ENCODE peak calls at places on chromosomes 6 and 20, in five cellular contexts. Q, O, A, M and W are unnamed samples.
A peak's percentile ranks its signal among the peaks of the same experiment; 100 is the strongest.

GRCh38 chr20:16299892-16300291 is 273.4 kb downstream of the KIF16B start:
- DNase-seq in Q (no peak), O (no peak), A (no peak), M (no peak), W (no peak)

GRCh38 chr6:126539022-126539421 is 199.1 kb downstream of the CENPW start:
- DNase-seq in Q (peak; percentile 40), O (no peak), A (no peak), M (no peak), W (peak; percentile 10)

GRCh38 chr6:77143659-77144447 is 319.4 kb downstream of the HTR1B start:
- DNase-seq in Q (no peak), O (no peak), A (no peak), M (no peak), W (no peak)

GRCh38 chr6:131918650-131919355 is 32.4 kb downstream of the CCN2 start:
- DNase-seq in Q (no peak), O (no peak), A (no peak), M (no peak), W (no peak)

GRCh38 chr6:151092561-151092960 is 147.2 kb upstream of the AKAP12 start:
- DNase-seq in Q (no peak), O (no peak), A (no peak), M (no peak), W (no peak)

GRCh38 chr20:58649288-58650180 is 1.5 kb upstream of the STX16 start:
- DNase-seq in Q (no peak), O (peak; percentile 64), A (peak; percentile 27), M (peak; percentile 23), W (no peak)

GRCh38 chr6:79713701-79714322 is 82.7 kb downstream of the SH3BGRL2 start:
- DNase-seq in Q (peak; percentile 23), O (no peak), A (peak; percentile 63), M (peak; percentile 56), W (no peak)

GRCh38 chr20:20369353-20370086 is 1.6 kb downstream of the INSM1 start:
- DNase-seq in Q (no peak), O (no peak), A (peak; percentile 13), M (peak; percentile 51), W (no peak)

GRCh38 chr6:122622404-122622938 is 12.3 kb downstream of the PKIB start:
- DNase-seq in Q (no peak), O (no peak), A (no peak), M (no peak), W (no peak)

GRCh38 chr20:56945057-56945456 is 316.0 kb downstream of the TFAP2C start:
- DNase-seq in Q (peak; percentile 56), O (no peak), A (no peak), M (no peak), W (no peak)

GRCh38 chr6:113352029-113352801 is 504.9 kb upstream of the MARCKS start:
- DNase-seq in Q (peak; percentile 83), O (no peak), A (no peak), M (no peak), W (peak; percentile 80)

GRCh38 chr6:73062837-73063236 is 162.5 kb downstream of the KHDC1L start:
- DNase-seq in Q (peak; percentile 68), O (no peak), A (no peak), M (no peak), W (peak; percentile 17)

GRCh38 chr6:112780498-112781096 is 433.5 kb downstream of the RFPL4B start:
- DNase-seq in Q (peak; percentile 81), O (no peak), A (peak; percentile 87), M (peak; percentile 80), W (peak; percentile 79)

GRCh38 chr6:2952557-2953095 is 18.7 kb downstream of the SERPINB6 start:
- DNase-seq in Q (peak; percentile 95), O (peak; percentile 85), A (peak; percentile 90), M (peak; percentile 79), W (peak; percentile 95)

GRCh38 chr6:31114970-31115849 is 610 bp downstream of the PSORS1C1 start:
- DNase-seq in Q (peak; percentile 76), O (no peak), A (no peak), M (no peak), W (peak; percentile 62)

GRCh38 chr6:44464527-44465310 is 77.2 kb downstream of the CDC5L start:
- DNase-seq in Q (peak; percentile 81), O (no peak), A (no peak), M (peak; percentile 95), W (peak; percentile 25)

GRCh38 chr6:3363296-3364025 is 93.4 kb downstream of the SLC22A23 start:
- DNase-seq in Q (no peak), O (peak; percentile 92), A (no peak), M (peak; percentile 94), W (no peak)

GRCh38 chr6:43838276-43839036 is 68.4 kb downstream of the VEGFA start:
- DNase-seq in Q (peak; percentile 82), O (no peak), A (peak; percentile 23), M (peak; percentile 68), W (peak; percentile 65)

GRCh38 chr6:152146385-152146784 is 338.9 kb downstream of the ESR1 start:
- DNase-seq in Q (peak; percentile 92), O (no peak), A (no peak), M (no peak), W (peak; percentile 82)

GRCh38 chr6:31837612-31838553 is 10.3 kb downstream of the HSPA1B start:
- DNase-seq in Q (no peak), O (no peak), A (no peak), M (no peak), W (no peak)

GRCh38 chr20:23835716-23836115 is 9.2 kb upstream of the CST2 start:
- DNase-seq in Q (no peak), O (no peak), A (no peak), M (no peak), W (no peak)

GRCh38 chr6:150263765-150264415 is 104.9 kb upstream of the IYD start:
- DNase-seq in Q (no peak), O (peak; percentile 50), A (no peak), M (no peak), W (no peak)

GRCh38 chr6:127518710-127519468 is at the start of gene MTCL3:
- DNase-seq in Q (peak; percentile 17), O (no peak), A (peak; percentile 60), M (peak; percentile 6), W (no peak)

DNA sequence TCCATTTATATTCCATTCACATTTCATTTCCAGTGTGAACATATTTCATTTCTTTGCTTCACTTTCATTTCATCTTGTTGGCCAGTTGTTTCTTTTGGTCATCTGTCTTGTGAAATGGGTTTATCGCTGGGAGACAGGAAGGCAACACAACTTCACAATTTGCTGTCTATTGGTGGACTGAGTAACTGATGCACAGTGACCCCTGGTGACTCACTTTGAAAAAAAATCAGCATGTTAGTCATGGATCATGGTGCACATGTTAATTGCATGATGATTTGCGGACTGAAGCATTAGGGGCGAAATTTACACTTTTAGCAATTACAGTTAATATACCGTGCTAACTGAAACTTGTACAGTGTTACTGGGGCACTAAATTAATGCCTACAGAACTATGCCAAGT is 37.1 kb downstream of the SLC24A3 start:
- DNase-seq in Q (no peak), O (no peak), A (no peak), M (no peak), W (no peak)
- TF ChIP-seq CTCF in Q (no peak), O (no peak), A (no peak), M (no peak), W (no peak)

GRCh38 chr20:5888051-5888450 is 62.3 kb downstream of the TRMT6 start:
- DNase-seq in Q (no peak), O (no peak), A (no peak), M (no peak), W (no peak)

GRCh38 chr20:5886788-5887187 is 63.5 kb downstream of the TRMT6 start:
- DNase-seq in Q (no peak), O (no peak), A (no peak), M (no peak), W (no peak)

GRCh38 chr20:5887386-5887785 is 62.9 kb downstream of the TRMT6 start:
- DNase-seq in Q (no peak), O (no peak), A (no peak), M (no peak), W (no peak)

GRCh38 chr20:5884465-5885335 is 65.6 kb downstream of the TRMT6 start:
- DNase-seq in Q (no peak), O (no peak), A (no peak), M (no peak), W (no peak)

DNA sequence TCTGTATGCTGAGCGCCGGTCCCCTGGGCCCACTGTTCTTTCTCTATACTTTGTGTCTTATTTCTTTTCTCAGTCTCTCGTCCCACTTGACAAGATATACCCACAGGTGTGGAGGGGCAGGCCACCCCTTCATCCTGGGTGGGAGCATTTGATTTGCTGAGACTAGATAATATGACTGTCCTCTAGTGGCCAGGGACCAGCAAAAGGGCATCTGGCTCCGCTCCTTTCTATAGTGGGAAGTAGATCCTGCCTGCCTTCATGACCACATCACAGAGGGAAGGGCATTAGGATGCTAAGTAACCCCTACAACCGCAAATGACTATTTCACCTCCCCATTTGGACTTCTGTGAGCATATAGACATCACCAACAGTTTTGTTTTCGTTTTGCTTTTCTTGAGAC is 64.5 kb downstream of the TRMT6 start:
- DNase-seq in Q (no peak), O (no peak), A (no peak), M (no peak), W (no peak)
- TF ChIP-seq CTCF in Q (no peak), O (no peak), A (no peak), M (no peak), W (no peak)

GRCh38 chr6:46863791-46864190 is 57.9 kb downstream of the ADGRF5 start:
- DNase-seq in Q (no peak), O (no peak), A (no peak), M (no peak), W (no peak)

GRCh38 chr6:46867411-46867810 is 54.3 kb downstream of the ADGRF5 start:
- DNase-seq in Q (no peak), O (no peak), A (no peak), M (no peak), W (no peak)

GRCh38 chr6:46865221-46865620 is 56.5 kb downstream of the ADGRF5 start:
- DNase-seq in Q (no peak), O (no peak), A (no peak), M (no peak), W (no peak)

GRCh38 chr6:46862381-46862780 is 59.4 kb downstream of the ADGRF5 start:
- DNase-seq in Q (no peak), O (no peak), A (no peak), M (no peak), W (no peak)
- TF ChIP-seq CTCF in Q (no peak), O (no peak), A (no peak), M (no peak), W (no peak)

GRCh38 chr20:46709459-46710148 is at the start of gene SLC2A10:
- DNase-seq in Q (peak; percentile 72), O (peak; percentile 75), A (peak; percentile 72), M (peak; percentile 82), W (peak; percentile 36)
- TF ChIP-seq CTCF in Q (no peak), O (no peak), A (no peak), M (no peak), W (peak; percentile 58)

GRCh38 chr20:11919046-11919445 is 1.4 kb downstream of the BTBD3 start:
- DNase-seq in Q (no peak), O (no peak), A (no peak), M (peak; percentile 8), W (no peak)
- TF ChIP-seq CTCF in Q (no peak), O (no peak), A (no peak), M (no peak), W (no peak)

DNA sequence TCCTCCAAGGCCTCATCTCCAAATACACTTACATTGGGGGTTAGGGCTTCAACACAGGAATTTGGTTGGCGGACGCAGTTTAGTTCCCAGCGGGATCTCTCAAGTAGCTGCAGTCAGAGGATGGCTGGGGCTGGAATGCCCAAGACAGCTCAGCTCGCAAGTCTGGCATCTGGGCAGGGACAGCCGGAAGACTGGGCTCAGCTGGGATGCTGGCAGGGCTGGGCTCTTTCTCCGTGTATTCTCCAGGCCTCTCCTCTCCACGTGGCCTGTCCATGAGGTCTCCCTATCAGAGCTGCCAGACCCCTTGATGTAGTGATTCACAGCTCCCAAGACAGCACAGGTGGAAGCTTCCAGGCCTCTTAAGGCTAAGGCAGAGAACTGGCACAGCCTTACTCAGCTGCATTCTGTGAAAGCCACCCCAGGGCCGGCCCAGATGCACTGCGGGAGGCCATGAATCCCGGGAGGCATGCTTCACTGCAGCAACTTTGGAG is 5.0 kb downstream of the FGD2 start:
- DNase-seq in Q (no peak), O (peak; percentile 20), A (no peak), M (peak; percentile 50), W (no peak)
- TF ChIP-seq CTCF in Q (no peak), O (no peak), A (no peak), M (no peak), W (no peak)